ENCODE peak calls at places on chromosomes 4 and X, in four cellular contexts. X, M, A and B are unnamed samples.
A peak's percentile ranks its signal among the peaks of the same experiment; 100 is the strongest.

GRCh38 chrX:108178099-108178498 is 86.5 kb downstream of the ATG4A start:
- DNase-seq in A (no peak), X (no peak), M (no peak), B (no peak)

GRCh38 chr4:88985088-88985779 is 71.8 kb downstream of the FAM13A start:
- DNase-seq in A (no peak), M (no peak), X (no peak), B (no peak)

GRCh38 chrX:133307637-133308485 is 89.7 kb upstream of the TFDP3 start:
- DNase-seq in M (no peak), A (no peak), X (no peak), B (no peak)

GRCh38 chr4:129094347-129094746 is 1.0 kb upstream of the SCLT1 start:
- DNase-seq in X (no peak), M (no peak), A (no peak), B (no peak)

GRCh38 chrX:43971966-43972961 is 926 bp downstream of the NDP start:
- DNase-seq in X (no peak), M (no peak), A (no peak), B (no peak)

GRCh38 chr4:4755306-4755705 is 104.2 kb upstream of the MSX1 start:
- DNase-seq in X (no peak), A (no peak), M (no peak), B (no peak)

GRCh38 chr4:72286185-72286584 is 254.4 kb downstream of the NPFFR2 start:
- DNase-seq in X (no peak), M (no peak), A (no peak), B (no peak)

GRCh38 chr4:23782778-23783455 is 106.9 kb downstream of the PPARGC1A start:
- DNase-seq in A (no peak), X (no peak), M (peak; percentile 44), B (no peak)

GRCh38 chr4:38466401-38466800 is 197.6 kb upstream of the KLF3 start:
- DNase-seq in A (no peak), M (no peak), X (no peak), B (no peak)

GRCh38 chrX:21705215-21705614 is 47.1 kb upstream of the KLHL34 start:
- DNase-seq in M (no peak), A (no peak), X (no peak), B (no peak)

GRCh38 chr4:77021614-77022089 is 54.1 kb downstream of the CCNI start:
- DNase-seq in M (no peak), A (peak; percentile 72), X (no peak), B (no peak)
- H3K36me3 ChIP-seq in M (no peaks in the 10 kb centered on the region), A (no peaks in the 10 kb centered on the region), X (no peaks in the 10 kb centered on the region), B (peaks cover 4% of the 10 kb centered on the region)

DNA sequence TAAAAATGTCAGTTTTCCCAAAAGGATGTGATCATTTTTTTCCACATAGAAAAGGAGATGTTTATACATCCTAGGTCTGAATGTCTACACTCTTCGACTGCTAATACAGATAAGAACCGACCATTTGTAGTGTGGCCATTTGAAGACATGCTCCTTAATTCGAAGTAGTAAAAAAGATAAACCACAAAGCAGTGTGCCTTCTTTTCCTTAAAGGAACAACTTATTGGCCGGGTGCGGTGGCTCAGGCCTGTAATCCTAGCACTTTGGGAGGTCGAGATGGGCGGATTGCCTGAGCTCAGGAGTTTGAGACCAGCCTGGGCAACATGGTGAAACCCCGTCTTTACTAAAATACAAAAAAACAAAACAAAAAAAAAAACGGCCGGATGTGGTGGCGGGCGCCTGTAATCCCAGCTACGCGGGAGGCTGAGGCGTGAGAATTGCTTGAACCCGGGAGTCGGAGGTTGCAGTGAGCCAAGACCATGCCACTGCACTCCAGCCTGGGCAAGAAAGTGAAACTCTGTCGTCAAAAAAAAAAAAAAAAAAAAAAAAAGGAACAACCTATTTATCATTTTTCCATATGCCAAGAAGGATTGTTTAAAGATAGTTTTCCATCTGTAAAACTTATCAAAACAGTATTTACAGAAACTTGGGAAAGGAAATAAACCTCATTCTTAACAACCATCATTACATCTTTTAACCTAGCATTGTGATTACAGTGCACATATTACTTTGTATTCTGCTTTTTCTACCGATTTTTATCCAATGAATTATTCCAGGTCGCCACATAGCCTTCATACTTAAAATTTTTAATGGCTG is 2.6 kb downstream of the INTS6L start:
- DNase-seq in M (no peak), A (no peak), X (no peak), B (no peak)
- H3K4me3 ChIP-seq in M (no peak overlapping the region), A (peak overlapping the region; percentile 79), X (no peak overlapping the region), B (peak overlapping the region; percentile 33)

GRCh38 chr4:137065306-137065705 is 467.0 kb downstream of the PCDH18 start:
- DNase-seq in M (no peak), A (no peak), X (no peak), B (no peak)

GRCh38 chr4:137063961-137064360 is 468.3 kb downstream of the PCDH18 start:
- DNase-seq in X (no peak), A (no peak), M (no peak), B (no peak)

GRCh38 chr4:137070614-137071013 is 461.7 kb downstream of the PCDH18 start:
- DNase-seq in X (no peak), M (no peak), A (no peak), B (no peak)

DNA sequence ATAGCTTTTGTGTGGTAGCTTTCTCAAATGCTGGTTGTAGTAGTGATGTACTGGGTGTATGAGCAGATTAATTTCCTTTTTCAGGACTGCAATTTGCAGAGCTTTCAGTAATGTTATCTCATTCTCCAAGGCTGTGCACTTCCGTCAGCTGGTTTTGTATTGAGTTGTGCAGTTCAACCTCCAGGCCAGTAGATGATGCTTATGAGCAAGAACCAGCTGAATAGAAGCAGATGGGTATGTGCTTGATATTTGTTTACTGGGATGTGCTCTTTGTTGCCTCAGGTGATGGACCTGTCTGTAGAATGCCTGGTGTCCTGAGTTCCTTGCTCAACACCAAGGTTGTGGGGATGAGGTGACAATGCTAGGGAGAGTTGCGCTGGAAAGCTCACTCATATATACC is 462.8 kb downstream of the PCDH18 start:
- DNase-seq in M (no peak), X (no peak), A (no peak), B (no peak)
- TF ChIP-seq CTCF in M (no peak), X (no peak), A (no peak), B (no peak)

GRCh38 chrX:856901-857300 is 226.3 kb downstream of the SHOX start:
- DNase-seq in M (no peak), A (no peak), X (no peak), B (no peak)

GRCh38 chrX:861335-861890 is 230.8 kb downstream of the SHOX start:
- DNase-seq in X (no peak), A (no peak), M (no peak), B (no peak)

GRCh38 chrX:858542-859078 is 228.0 kb downstream of the SHOX start:
- DNase-seq in M (no peak), A (no peak), X (no peak), B (no peak)

GRCh38 chrX:859329-859728 is 228.7 kb downstream of the SHOX start:
- DNase-seq in X (no peak), M (no peak), A (no peak), B (no peak)
- H3K36me3 ChIP-seq in X (no peaks in the 10 kb centered on the region), M (no peaks in the 10 kb centered on the region), A (no peaks in the 10 kb centered on the region), B (no peaks in the 10 kb centered on the region)